ENCODE peak calls at places on chromosomes 1 and 21, in nine cellular contexts. F, L, Z, C, D, J, E, V and K are unnamed samples.

GRCh38 chr1:42385283-42385682 is 4.7 kb downstream of the RIMKLA start:
- DNase-seq in F (peak), L (peak), Z (no peak), C (no peak), D (no peak), J (no peak), E (no peak), V (no peak), K (no peak)

GRCh38 chr1:232139444-232139843 is 490.5 kb downstream of the SIPA1L2 start:
- DNase-seq in F (no peak), L (no peak), Z (no peak), C (no peak), D (no peak), J (no peak), E (no peak), V (no peak), K (no peak)

GRCh38 chr1:119008483-119009299 is 20.5 kb upstream of the TBX15 start:
- DNase-seq in F (peak), L (peak), Z (no peak), C (no peak), D (no peak), J (no peak), E (peak), V (no peak), K (no peak)

GRCh38 chr1:68384872-68385390 is 64.8 kb downstream of the RPE65 start:
- DNase-seq in F (no peak), L (peak), Z (no peak), C (no peak), D (no peak), J (no peak), E (no peak), V (no peak), K (no peak)

GRCh38 chr1:205505791-205506190 is 1.3 kb downstream of the CDK18 start:
- DNase-seq in F (no peak), L (no peak), Z (no peak), C (no peak), D (peak), J (peak), E (no peak), V (no peak), K (no peak)

GRCh38 chr1:53654216-53655210 is 84.5 kb downstream of the GLIS1 start:
- DNase-seq in F (no peak), L (peak), Z (no peak), C (no peak), D (no peak), J (no peak), E (no peak), V (no peak), K (peak)

GRCh38 chr1:197598935-197599334 is 176.3 kb downstream of the DENND1B start:
- DNase-seq in F (no peak), L (no peak), Z (no peak), C (no peak), D (no peak), J (no peak), E (no peak), V (no peak), K (no peak)

GRCh38 chr21:45607021-45607921 is 36.3 kb upstream of the PCBP3 start:
- DNase-seq in F (peak), L (peak), Z (no peak), C (no peak), D (no peak), J (no peak), E (no peak), V (no peak), K (no peak)

GRCh38 chr1:8120693-8121260 is 94.7 kb upstream of the ERRFI1 start:
- DNase-seq in F (peak), L (peak), Z (no peak), C (no peak), D (no peak), J (peak), E (peak), V (no peak), K (no peak)

GRCh38 chr1:227043755-227044154 is 103.7 kb downstream of the COQ8A start:
- DNase-seq in F (peak), L (peak), Z (no peak), C (no peak), D (no peak), J (no peak), E (no peak), V (no peak), K (no peak)

GRCh38 chr1:118958937-118959631 is 29.1 kb downstream of the TBX15 start:
- DNase-seq in F (peak), L (no peak), Z (no peak), C (no peak), D (no peak), J (no peak), E (no peak), V (no peak), K (no peak)

GRCh38 chr1:94773931-94774422 is 46.2 kb upstream of the SLC44A3 start:
- DNase-seq in F (peak), L (peak), Z (no peak), C (no peak), D (no peak), J (no peak), E (no peak), V (peak), K (no peak)

GRCh38 chr1:185567006-185567405 is 167.2 kb upstream of the HMCN1 start:
- DNase-seq in F (peak), L (peak), Z (no peak), C (no peak), D (no peak), J (no peak), E (peak), V (no peak), K (no peak)

GRCh38 chr21:37341254-37341960 is 25.2 kb upstream of the DYRK1A start:
- DNase-seq in F (no peak), L (peak), Z (no peak), C (no peak), D (no peak), J (no peak), E (peak), V (no peak), K (no peak)

GRCh38 chr1:38991638-38992449 is 768 bp downstream of the AKIRIN1 start:
- DNase-seq in F (peak), L (no peak), Z (no peak), C (peak), D (peak), J (peak), E (peak), V (no peak), K (peak)

GRCh38 chr1:242212401-242212800 is 213.5 kb upstream of the MAP1LC3C start:
- DNase-seq in F (no peak), L (no peak), Z (no peak), C (no peak), D (no peak), J (no peak), E (no peak), V (no peak), K (no peak)

GRCh38 chr1:244651956-244652698 is 799 bp upstream of the DESI2 start:
- DNase-seq in F (no peak), L (peak), Z (no peak), C (no peak), D (no peak), J (no peak), E (no peak), V (no peak), K (no peak)

GRCh38 chr21:44199448-44199847 is 41.3 kb downstream of the ICOSLG start:
- DNase-seq in F (no peak), L (no peak), Z (no peak), C (no peak), D (peak), J (no peak), E (no peak), V (no peak), K (peak)

GRCh38 chr1:104765115-104765514 is 1015.4 kb downstream of the AMY1C start:
- DNase-seq in F (no peak), L (no peak), Z (no peak), C (no peak), D (no peak), J (no peak), E (no peak), V (no peak), K (no peak)

GRCh38 chr1:156490401-156491032 is 10.1 kb downstream of the MEF2D start:
- DNase-seq in F (peak), L (no peak), Z (no peak), C (peak), D (peak), J (no peak), E (no peak), V (no peak), K (no peak)
- TF ChIP-seq CTCF in F (no peak), L (peak), Z (peak), C (peak), D (no peak), J (peak), E (no peak), V (peak), K (no peak)

DNA sequence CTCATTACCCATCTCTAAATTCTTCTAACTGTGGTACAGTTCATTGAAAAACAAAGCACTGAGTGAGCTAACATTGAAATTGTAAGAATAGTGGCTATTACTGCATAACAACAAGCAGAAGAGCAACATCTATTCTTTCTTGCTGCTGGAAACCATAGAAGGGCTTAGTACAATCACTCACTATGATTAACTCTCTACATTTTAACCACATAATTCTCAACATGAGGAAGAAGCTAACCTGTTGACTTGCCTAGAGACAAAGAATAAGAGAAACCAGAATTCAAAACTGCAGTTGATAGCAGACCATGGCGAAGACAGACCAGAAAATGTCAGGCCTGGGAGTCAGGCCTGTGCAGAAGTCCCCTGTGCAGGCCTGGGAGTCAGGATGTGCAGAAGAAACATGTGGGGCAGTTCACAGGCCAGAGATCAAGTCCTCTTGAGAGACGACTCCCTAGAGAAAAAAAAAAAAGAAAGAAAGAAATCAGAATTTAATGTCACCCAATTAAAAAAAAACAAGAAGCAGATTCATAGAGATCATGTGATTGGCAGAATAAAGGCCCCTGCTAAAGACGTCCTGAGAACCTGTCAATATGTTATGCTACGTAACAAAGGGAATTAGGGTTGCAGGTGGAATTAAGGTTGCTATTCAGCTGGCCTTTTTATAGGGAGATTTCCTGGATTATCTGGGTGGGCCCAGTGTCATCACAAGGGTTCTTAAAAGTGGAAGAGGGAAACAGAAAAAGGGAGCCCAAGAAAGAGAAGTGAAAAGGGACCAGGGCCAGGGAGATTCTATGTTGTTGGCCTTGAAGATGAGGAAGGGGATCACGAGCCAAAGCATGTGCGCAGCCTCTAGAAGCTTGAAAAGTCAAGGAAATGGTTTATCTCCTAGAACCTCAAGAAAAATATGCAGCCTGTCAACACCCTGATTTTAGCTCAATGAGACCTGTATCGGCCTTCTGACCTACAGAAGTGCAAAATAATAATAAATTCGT is 94.9 kb downstream of the MRPL39 start:
- DNase-seq in F (no peak), L (no peak), Z (no peak), C (no peak), D (no peak), J (no peak), E (no peak), V (no peak), K (no peak)
- TF ChIP-seq POLR2A in F (no peak), L (no peak), Z (no peak), C (no peak), D (no peak), J (no peak), E (no peak), V (no peak), K (no peak)

DNA sequence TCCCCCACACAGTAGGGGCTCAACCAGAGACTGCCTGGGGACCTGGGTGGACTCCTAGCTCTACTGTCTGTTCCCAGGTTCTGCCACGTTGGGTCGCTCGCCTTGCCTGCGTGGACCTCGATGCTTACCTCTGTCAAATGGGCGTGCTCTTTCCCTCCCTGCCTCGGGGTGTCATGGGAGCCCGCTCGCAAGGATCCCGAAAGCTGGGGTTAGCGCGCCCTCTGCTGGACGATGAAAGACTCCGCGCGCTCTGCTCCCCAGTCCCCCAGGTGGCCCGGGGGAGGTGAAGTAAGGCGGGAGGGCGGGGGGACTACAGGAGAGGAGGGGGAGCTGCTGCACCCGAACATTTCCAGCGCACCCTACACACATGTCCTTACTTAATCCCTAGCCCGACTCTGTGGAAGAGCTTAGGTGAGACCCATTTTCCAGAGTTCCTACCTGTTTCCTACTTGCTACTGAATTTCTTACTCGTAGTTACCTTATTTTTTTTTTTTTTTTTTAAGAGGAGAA is 2.3 kb upstream of the BSND start:
- DNase-seq in F (peak), L (peak), Z (peak), C (no peak), D (peak), J (peak), E (peak), V (no peak), K (peak)
- TF ChIP-seq CTCF in F (peak), L (peak), Z (peak), C (peak), D (peak), J (peak), E (peak), V (peak), K (peak)

GRCh38 chr1:160726114-160726497 is 12.9 kb upstream of the SLAMF7 start:
- DNase-seq in F (peak), L (no peak), Z (no peak), C (no peak), D (no peak), J (no peak), E (no peak), V (no peak), K (no peak)
- TF ChIP-seq POLR2A in F (no peak), L (no peak), Z (no peak), C (no peak), D (no peak), J (no peak), E (no peak), V (no peak), K (no peak)

GRCh38 chr1:56413671-56414199 is 165.6 kb downstream of the PLPP3 start:
- DNase-seq in F (no peak), L (no peak), Z (no peak), C (no peak), D (no peak), J (no peak), E (no peak), V (no peak), K (no peak)
- TF ChIP-seq CTCF in F (no peak), L (no peak), Z (no peak), C (no peak), D (no peak), J (no peak), E (no peak), V (no peak), K (no peak)

GRCh38 chr1:19797827-19798226 is 1.9 kb downstream of the TMCO4 start:
- DNase-seq in F (no peak), L (no peak), Z (no peak), C (no peak), D (no peak), J (no peak), E (no peak), V (no peak), K (no peak)
- TF ChIP-seq POLR2A in F (no peak), L (no peak), Z (peak), C (no peak), D (no peak), J (no peak), E (no peak), V (no peak), K (no peak)

DNA sequence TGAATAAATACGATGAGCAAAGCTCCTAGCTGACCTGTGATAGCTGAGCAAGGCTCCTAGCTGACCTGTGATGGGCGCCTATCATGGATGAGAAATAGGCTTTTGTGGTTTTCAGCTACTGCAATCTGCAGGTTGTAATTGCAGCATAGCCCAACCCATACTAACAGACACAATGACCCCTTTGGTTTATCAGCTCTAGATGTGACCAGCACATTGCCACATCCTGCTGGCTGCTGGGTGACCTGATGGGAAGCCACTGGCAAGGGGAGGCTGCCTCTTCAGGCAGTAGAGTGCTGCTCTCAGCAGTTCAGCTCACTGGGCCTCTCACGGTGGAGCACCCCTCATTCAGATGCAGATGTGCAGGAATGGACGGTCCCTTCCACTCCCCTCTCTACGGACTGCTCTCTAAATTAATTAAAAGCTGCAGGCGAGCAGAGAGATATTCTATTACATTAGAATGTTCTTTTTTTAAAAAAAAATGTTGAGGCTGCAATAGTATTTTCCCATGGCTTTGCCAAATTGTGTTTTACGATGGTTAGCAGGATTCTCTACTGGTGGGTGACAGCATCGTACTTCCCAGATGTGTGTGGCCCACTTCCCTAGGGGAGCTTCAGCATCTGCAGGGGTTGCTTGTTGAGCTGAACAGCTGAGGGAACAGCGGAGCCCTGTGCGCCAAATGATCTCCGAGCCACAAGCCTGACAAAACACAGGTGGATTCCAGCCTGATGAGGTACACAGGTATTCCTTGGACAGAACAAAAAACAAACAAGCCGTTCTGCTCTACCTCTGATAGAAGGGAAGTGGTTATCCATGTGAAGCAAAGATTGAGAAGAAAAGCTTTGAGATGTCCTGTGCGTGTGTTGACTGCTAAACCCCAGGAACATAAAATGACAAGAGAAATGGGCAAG is 65.0 kb downstream of the SYT6 start:
- DNase-seq in F (no peak), L (no peak), Z (no peak), C (no peak), D (no peak), J (no peak), E (no peak), V (no peak), K (no peak)
- TF ChIP-seq CTCF in F (no peak), L (no peak), Z (no peak), C (no peak), D (no peak), J (no peak), E (no peak), V (no peak), K (no peak)

GRCh38 chr1:11478571-11479374 is at the start of gene DISP3:
- DNase-seq in F (peak), L (peak), Z (no peak), C (no peak), D (peak), J (peak), E (peak), V (no peak), K (peak)

GRCh38 chr1:11482186-11482585 is 3.2 kb downstream of the DISP3 start:
- DNase-seq in F (no peak), L (no peak), Z (no peak), C (no peak), D (no peak), J (no peak), E (no peak), V (no peak), K (no peak)

GRCh38 chr1:11481019-11481418 is 2.1 kb downstream of the DISP3 start:
- DNase-seq in F (no peak), L (no peak), Z (no peak), C (no peak), D (no peak), J (no peak), E (no peak), V (no peak), K (no peak)

GRCh38 chr1:11482904-11483479 is 4.0 kb downstream of the DISP3 start:
- DNase-seq in F (no peak), L (no peak), Z (no peak), C (no peak), D (no peak), J (no peak), E (no peak), V (no peak), K (no peak)

DNA sequence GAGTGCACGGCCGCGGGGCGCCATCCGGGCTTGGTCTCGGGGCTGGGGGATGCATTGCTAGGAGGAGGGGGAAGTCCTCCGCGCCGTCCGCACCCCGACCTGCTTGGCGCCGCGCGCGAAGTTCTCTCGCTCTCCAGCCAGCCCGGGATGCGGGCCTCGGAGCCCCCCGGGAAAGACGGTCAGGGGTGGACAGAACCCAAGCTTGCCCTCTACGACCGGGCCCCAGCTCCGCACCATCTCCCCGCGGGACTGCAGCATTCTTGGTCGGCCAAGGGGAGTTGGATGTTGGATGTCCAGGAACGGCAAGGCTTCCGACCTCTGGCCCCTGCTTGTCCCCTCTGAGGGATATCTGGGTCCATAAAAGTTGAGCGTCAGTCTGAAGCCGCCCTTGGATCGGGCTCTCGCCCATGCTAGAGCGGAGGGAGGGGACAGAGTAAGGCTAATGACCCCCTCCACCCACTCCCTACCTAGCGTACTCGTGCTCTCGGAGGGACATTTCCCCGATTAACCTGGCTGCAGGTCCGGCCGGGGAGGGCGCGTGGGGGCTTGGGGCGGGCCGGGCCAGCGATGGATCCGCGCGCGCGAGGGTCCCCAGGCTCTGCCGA is 522 bp downstream of the DISP3 start:
- DNase-seq in F (no peak), L (no peak), Z (no peak), C (no peak), D (no peak), J (no peak), E (peak), V (no peak), K (no peak)
- TF ChIP-seq POLR2A in F (no peak), L (no peak), Z (no peak), C (no peak), D (no peak), J (no peak), E (no peak), V (no peak), K (no peak)